ENCODE peak calls at places on chromosomes 5 and 9, in five cellular contexts. F, I, S, R and K are unnamed samples.

GRCh38 chr9:107489687-107490605 is at the start of gene KLF4:
- DNase-seq in S (peak; percentile 92), I (peak; percentile 94), R (no peak), F (peak; percentile 94), K (peak; percentile 71)

GRCh38 chr5:146620663-146621051 is 104.7 kb upstream of the GPR151 start:
- DNase-seq in R (no peak), I (peak; percentile 52), F (no peak), S (peak; percentile 91), K (no peak)

GRCh38 chr9:122051401-122052346 is 41.4 kb downstream of the TTLL11 start:
- DNase-seq in I (no peak), F (no peak), S (no peak), R (no peak), K (peak; percentile 27)

GRCh38 chr5:76137887-76138542 is 54.8 kb downstream of the SV2C start:
- DNase-seq in S (no peak), I (no peak), R (no peak), F (no peak), K (no peak)

GRCh38 chr9:74951725-74952151 is 974 bp downstream of the C9orf40 start:
- DNase-seq in S (peak; percentile 76), F (peak; percentile 51), I (no peak), R (no peak), K (peak; percentile 23)

GRCh38 chr5:9619331-9620092 is 10.6 kb downstream of the TAS2R1 start:
- DNase-seq in R (no peak), I (no peak), S (no peak), F (no peak), K (no peak)

GRCh38 chr5:93249651-93250289 is 331.2 kb downstream of the NR2F1-AS1 start:
- DNase-seq in R (no peak), I (no peak), F (no peak), S (no peak), K (no peak)

GRCh38 chr9:74025402-74025894 is 471.7 kb upstream of the RORB start:
- DNase-seq in S (no peak), R (no peak), F (no peak), I (no peak), K (no peak)

GRCh38 chr5:64742821-64743220 is 25.7 kb downstream of the SREK1IP1 start:
- DNase-seq in F (no peak), S (no peak), R (no peak), I (no peak), K (no peak)

GRCh38 chr9:36074870-36075532 is 38.3 kb downstream of the RECK start:
- DNase-seq in I (no peak), S (no peak), F (peak; percentile 60), R (peak; percentile 76), K (no peak)

GRCh38 chr5:73981696-73982095 is 355.7 kb downstream of the ARHGEF28 start:
- DNase-seq in R (no peak), S (no peak), F (no peak), I (no peak), K (no peak)

GRCh38 chr5:108917596-108917995 is 169.9 kb downstream of the FER start:
- DNase-seq in S (no peak), R (peak; percentile 4), F (no peak), I (no peak), K (no peak)

GRCh38 chr9:128712451-128713410 is 10.4 kb downstream of the PKN3 start:
- DNase-seq in R (no peak), F (no peak), I (no peak), S (no peak), K (no peak)

GRCh38 chr9:93669116-93669957 is 93.0 kb downstream of the PHF2 start:
- DNase-seq in F (no peak), R (no peak), I (peak; percentile 44), S (no peak), K (no peak)

GRCh38 chr5:134281081-134281480 is 55.2 kb upstream of the PPP2CA start:
- DNase-seq in S (no peak), R (no peak), I (no peak), F (no peak), K (no peak)

GRCh38 chr5:130896636-130897035 is 268.4 kb downstream of the HINT1 start:
- DNase-seq in S (no peak), F (no peak), R (no peak), I (no peak), K (no peak)

GRCh38 chr9:99169982-99170761 is 51.6 kb downstream of the ALG2 start:
- DNase-seq in I (peak; percentile 65), R (no peak), S (peak; percentile 31), F (no peak), K (no peak)

GRCh38 chr9:89564257-89564878 is 40.4 kb upstream of the GADD45G start:
- DNase-seq in S (no peak), I (peak; percentile 72), R (no peak), F (peak; percentile 16), K (no peak)

GRCh38 chr5:74953961-74954720 is 88.0 kb upstream of the FAM169A start:
- DNase-seq in S (no peak), R (no peak), I (no peak), F (peak; percentile 85), K (no peak)

GRCh38 chr9:136619742-136620440 is 42.8 kb upstream of the EGFL7 start:
- DNase-seq in F (no peak), I (no peak), S (no peak), R (no peak), K (no peak)

GRCh38 chr9:99403371-99403770 is 181.3 kb downstream of the SEC61B start:
- DNase-seq in I (no peak), R (no peak), S (no peak), F (no peak), K (no peak)

GRCh38 chr5:178454308-178454707 is 135.9 kb downstream of the COL23A1 start:
- DNase-seq in R (no peak), F (no peak), I (peak; percentile 21), S (no peak), K (no peak)

GRCh38 chr5:173496883-173497255 is 119.6 kb downstream of the BOD1 start:
- DNase-seq in I (peak; percentile 29), R (no peak), S (no peak), F (no peak), K (no peak)

GRCh38 chr5:14296533-14297331 is 153.6 kb downstream of the TRIO start:
- DNase-seq in R (no peak), I (no peak), F (no peak), S (peak; percentile 96), K (no peak)

GRCh38 chr9:89870207-89870606 is 265.4 kb downstream of the GADD45G start:
- DNase-seq in S (no peak), I (no peak), F (no peak), R (no peak), K (no peak)

GRCh38 chr5:65247594-65247993 is 234.1 kb downstream of the ADAMTS6 start:
- DNase-seq in F (no peak), R (no peak), S (no peak), I (no peak), K (no peak)

GRCh38 chr5:170145462-170145861 is 39.8 kb downstream of the FOXI1 start:
- DNase-seq in S (no peak), I (peak; percentile 4), F (no peak), R (no peak), K (no peak)